ENCODE peak calls at places on chromosomes 6 and 20, in six cellular contexts. W is GF-D8; J is ovary; F is HEK293T; X is stimulated activated CD4-positive, alpha-beta T cell treated with anti-CD3 and anti-CD28 coated beads, Interleukin-1b, Interleukin-23, amount 100 ng/mL, for 24 hours; Z is NCI-H524. C is an unnamed sample.

GRCh38 chr6:28839443-28840120 is 84.2 kb downstream of the TRIM27 start:
- DNase-seq in W (no peak), J (no peak), F (no peak), X (no peak), Z (no peak), C (no peak)

GRCh38 chr6:89385156-89385667 is 26.9 kb downstream of the RRAGD start:
- DNase-seq in W (no peak), J (no peak), F (no peak), X (no peak), Z (peak), C (no peak)

GRCh38 chr6:43805695-43806040 is 35.7 kb downstream of the VEGFA start:
- DNase-seq in W (no peak), J (no peak), F (no peak), X (no peak), Z (no peak), C (no peak)

GRCh38 chr6:21559238-21559637 is 34.3 kb upstream of the SOX4 start:
- DNase-seq in W (no peak), J (no peak), F (no peak), X (no peak), Z (no peak), C (no peak)

GRCh38 chr6:134636221-134636830 is 313.6 kb downstream of the ALDH8A1 start:
- DNase-seq in W (no peak), J (no peak), F (no peak), X (no peak), Z (no peak), C (peak)

GRCh38 chr20:50008007-50008406 is 25.2 kb downstream of the SNAI1 start:
- DNase-seq in W (no peak), J (no peak), F (no peak), X (no peak), Z (no peak), C (no peak)

GRCh38 chr20:20211274-20211987 is 156.5 kb upstream of the INSM1 start:
- DNase-seq in W (no peak), J (no peak), F (peak), X (no peak), Z (no peak), C (no peak)

GRCh38 chr6:309947-310346 is 17.7 kb downstream of the DUSP22 start:
- DNase-seq in W (no peak), J (no peak), F (no peak), X (no peak), Z (no peak), C (no peak)

GRCh38 chr6:130779658-130780033 is 47.6 kb upstream of the SMLR1 start:
- DNase-seq in W (no peak), J (no peak), F (no peak), X (no peak), Z (no peak), C (no peak)

GRCh38 chr6:149012040-149012545 is 265.3 kb downstream of the UST start:
- DNase-seq in W (no peak), J (no peak), F (peak), X (no peak), Z (no peak), C (no peak)

GRCh38 chr6:130050230-130050629 is 31.8 kb downstream of the L3MBTL3 start:
- DNase-seq in W (no peak), J (no peak), F (no peak), X (no peak), Z (no peak), C (no peak)

GRCh38 chr6:133242761-133243590 is 1.8 kb downstream of the EYA4 start:
- DNase-seq in W (no peak), J (no peak), F (peak), X (no peak), Z (no peak), C (no peak)

GRCh38 chr6:101396552-101397173 is 3.2 kb downstream of the GRIK2 start:
- DNase-seq in W (no peak), J (peak), F (peak), X (no peak), Z (no peak), C (no peak)

GRCh38 chr6:4817551-4817950 is 41.3 kb downstream of the CDYL start:
- DNase-seq in W (no peak), J (no peak), F (no peak), X (no peak), Z (no peak), C (no peak)

GRCh38 chr6:27684264-27685211 is 211.6 kb upstream of the ZNF184 start:
- DNase-seq in W (peak), J (peak), F (peak), X (no peak), Z (peak), C (no peak)

GRCh38 chr20:3045816-3046676 is at the start of gene MRPS26:
- DNase-seq in W (peak), J (peak), F (peak), X (peak), Z (peak), C (peak)

GRCh38 chr6:131980791-131981623 is 29.8 kb upstream of the CCN2 start:
- DNase-seq in W (no peak), J (no peak), F (no peak), X (no peak), Z (no peak), C (no peak)

GRCh38 chr6:50819527-50819905 is 845 bp downstream of the TFAP2B start:
- DNase-seq in W (no peak), J (no peak), F (no peak), X (no peak), Z (no peak), C (no peak)

GRCh38 chr20:46122071-46122470 is 4.0 kb downstream of the CD40 start:
- DNase-seq in W (no peak), J (no peak), F (no peak), X (no peak), Z (no peak), C (no peak)

GRCh38 chr20:3563548-3564177 is 92.8 kb downstream of the ATRN start:
- DNase-seq in W (peak), J (no peak), F (peak), X (no peak), Z (peak), C (no peak)

GRCh38 chr6:142300758-142301251 is 1.0 kb upstream of the ADGRG6 start:
- DNase-seq in W (no peak), J (no peak), F (peak), X (no peak), Z (no peak), C (no peak)

GRCh38 chr20:35008411-35009342 is 53.0 kb downstream of the MYH7B start:
- DNase-seq in W (no peak), J (no peak), F (no peak), X (no peak), Z (no peak), C (no peak)

GRCh38 chr6:36289281-36290018 is 19.6 kb downstream of the PNPLA1 start:
- DNase-seq in W (no peak), J (no peak), F (no peak), X (no peak), Z (no peak), C (no peak)

GRCh38 chr20:41011551-41012067 is 17.0 kb upstream of the TOP1 start:
- DNase-seq in W (no peak), J (no peak), F (no peak), X (no peak), Z (peak), C (peak)

GRCh38 chr6:138229072-138229471 is 10.8 kb upstream of the PBOV1 start:
- DNase-seq in W (no peak), J (no peak), F (no peak), X (no peak), Z (no peak), C (no peak)

GRCh38 chr20:57586370-57586793 is 25.5 kb downstream of the PCK1 start:
- DNase-seq in W (no peak), J (no peak), F (no peak), X (no peak), Z (no peak), C (no peak)

GRCh38 chr6:157770946-157771345 is 52.1 kb upstream of the SNX9 start:
- DNase-seq in W (no peak), J (no peak), F (no peak), X (no peak), Z (no peak), C (no peak)

GRCh38 chr6:55260181-55260580 is 67.1 kb upstream of the GFRAL start:
- DNase-seq in W (no peak), J (no peak), F (no peak), X (no peak), Z (peak), C (no peak)

C was measured in substantia nigra.